ENCODE peak calls at places on chromosome 18, in four cellular contexts. One of them, this sample, is unnamed.
A peak's percentile ranks its signal among the peaks of the same experiment; 100 is the strongest.

GRCh38 chr18:12990128-12990485 is 1.1 kb upstream of the CEP192 start:
- DNase-seq in H54: no peak
- DNase-seq in HTR-8/SVneo: no peak
- DNase-seq in H7: no peak
- DNase-seq in this sample: no peak

GRCh38 chr18:72697706-72698105 is 153.6 kb upstream of the CBLN2 start:
- DNase-seq in H54: no peak
- DNase-seq in HTR-8/SVneo: no peak
- DNase-seq in H7: no peak
- DNase-seq in this sample: no peak

GRCh38 chr18:33844232-33844631 is 266.2 kb downstream of the ASXL3 start:
- DNase-seq in H54: no peak
- DNase-seq in HTR-8/SVneo: no peak
- DNase-seq in H7: no peak
- DNase-seq in this sample: no peak

GRCh38 chr18:79442508-79443221 is 46.9 kb downstream of the NFATC1 start:
- DNase-seq in H54: no peak
- DNase-seq in HTR-8/SVneo: no peak
- DNase-seq in H7: no peak
- DNase-seq in this sample: no peak

GRCh38 chr18:45670281-45670962 is 53.6 kb upstream of the SLC14A1 start:
- DNase-seq in H54: no peak
- DNase-seq in HTR-8/SVneo: no peak
- DNase-seq in H7: no peak
- DNase-seq in this sample: peak; percentile 39

GRCh38 chr18:31606265-31606664 is 14.6 kb downstream of the TTR start:
- DNase-seq in H54: no peak
- DNase-seq in HTR-8/SVneo: no peak
- DNase-seq in H7: no peak
- DNase-seq in this sample: no peak

GRCh38 chr18:60888225-60888624 is 445.0 kb upstream of the CDH20 start:
- DNase-seq in H54: no peak
- DNase-seq in HTR-8/SVneo: no peak
- DNase-seq in H7: no peak
- DNase-seq in this sample: no peak

GRCh38 chr18:13406770-13407169 is 188.2 kb downstream of the LDLRAD4 start:
- DNase-seq in H54: no peak
- DNase-seq in HTR-8/SVneo: no peak
- DNase-seq in H7: no peak
- DNase-seq in this sample: no peak

GRCh38 chr18:21242141-21243040 is at the start of gene GREB1L:
- DNase-seq in H54: peak; percentile 61
- DNase-seq in HTR-8/SVneo: peak; percentile 57
- DNase-seq in H7: peak; percentile 90
- DNase-seq in this sample: peak; percentile 89

GRCh38 chr18:45626330-45627203 is 11.3 kb downstream of the SLC14A2 start:
- DNase-seq in H54: peak; percentile 50
- DNase-seq in HTR-8/SVneo: peak; percentile 13
- DNase-seq in H7: peak; percentile 69
- DNase-seq in this sample: peak; percentile 81

GRCh38 chr18:9914584-9915290 is 921 bp downstream of the VAPA start:
- DNase-seq in H54: peak; percentile 55
- DNase-seq in HTR-8/SVneo: no peak
- DNase-seq in H7: peak; percentile 62
- DNase-seq in this sample: peak; percentile 78

GRCh38 chr18:51278045-51278649 is 80.7 kb upstream of the MEX3C start:
- DNase-seq in H54: peak; percentile 30
- DNase-seq in HTR-8/SVneo: no peak
- DNase-seq in H7: peak; percentile 53
- DNase-seq in this sample: peak; percentile 90

GRCh38 chr18:27749189-27749588 is 427.7 kb downstream of the CDH2 start:
- DNase-seq in H54: no peak
- DNase-seq in HTR-8/SVneo: no peak
- DNase-seq in H7: no peak
- DNase-seq in this sample: no peak

GRCh38 chr18:24704921-24705620 is 244.6 kb downstream of the HRH4 start:
- DNase-seq in H54: no peak
- DNase-seq in HTR-8/SVneo: no peak
- DNase-seq in H7: no peak
- DNase-seq in this sample: no peak

GRCh38 chr18:68177807-68178702 is 536.9 kb downstream of the TMX3 start:
- DNase-seq in H54: no peak
- DNase-seq in HTR-8/SVneo: peak; percentile 38
- DNase-seq in H7: no peak
- DNase-seq in this sample: no peak

GRCh38 chr18:24567199-24567598 is 106.8 kb downstream of the HRH4 start:
- DNase-seq in H54: no peak
- DNase-seq in HTR-8/SVneo: no peak
- DNase-seq in H7: no peak
- DNase-seq in this sample: no peak

GRCh38 chr18:49588971-49589370 is 27.1 kb downstream of the LIPG start:
- DNase-seq in H54: no peak
- DNase-seq in HTR-8/SVneo: no peak
- DNase-seq in H7: no peak
- DNase-seq in this sample: no peak

GRCh38 chr18:48721308-48721707 is 182.5 kb downstream of the CTIF start:
- DNase-seq in H54: no peak
- DNase-seq in HTR-8/SVneo: no peak
- DNase-seq in H7: no peak
- DNase-seq in this sample: no peak

GRCh38 chr18:13279181-13280065 is 60.9 kb downstream of the LDLRAD4 start:
- DNase-seq in H54: no peak
- DNase-seq in HTR-8/SVneo: no peak
- DNase-seq in H7: no peak
- DNase-seq in this sample: peak; percentile 59

GRCh38 chr18:59502899-59503245 is 143.8 kb upstream of the LMAN1 start:
- DNase-seq in H54: no peak
- DNase-seq in HTR-8/SVneo: no peak
- DNase-seq in H7: no peak
- DNase-seq in this sample: no peak

GRCh38 chr18:32552421-32553030 is 81.8 kb upstream of the GAREM1 start:
- DNase-seq in H54: peak; percentile 11
- DNase-seq in HTR-8/SVneo: peak; percentile 2
- DNase-seq in H7: peak; percentile 78
- DNase-seq in this sample: peak; percentile 89

GRCh38 chr18:7927119-7927518 is 360.0 kb downstream of the PTPRM start:
- DNase-seq in H54: no peak
- DNase-seq in HTR-8/SVneo: no peak
- DNase-seq in H7: no peak
- DNase-seq in this sample: no peak

GRCh38 chr18:63224574-63224973 is 95.0 kb downstream of the BCL2 start:
- DNase-seq in H54: no peak
- DNase-seq in HTR-8/SVneo: no peak
- DNase-seq in H7: no peak
- DNase-seq in this sample: no peak

GRCh38 chr18:23822590-23823385 is 133.5 kb downstream of the LAMA3 start:
- DNase-seq in H54: no peak
- DNase-seq in HTR-8/SVneo: no peak
- DNase-seq in H7: peak; percentile 22
- DNase-seq in this sample: peak; percentile 64

GRCh38 chr18:985301-985700 is 80.6 kb downstream of the ADCYAP1 start:
- DNase-seq in H54: no peak
- DNase-seq in HTR-8/SVneo: no peak
- DNase-seq in H7: peak; percentile 53
- DNase-seq in this sample: peak; percentile 67

GRCh38 chr18:5518179-5518770 is 25.5 kb downstream of the EPB41L3 start:
- DNase-seq in H54: no peak
- DNase-seq in HTR-8/SVneo: no peak
- DNase-seq in H7: no peak
- DNase-seq in this sample: no peak

GRCh38 chr18:28637897-28638296 is 461.0 kb upstream of the CDH2 start:
- DNase-seq in H54: no peak
- DNase-seq in HTR-8/SVneo: no peak
- DNase-seq in H7: peak; percentile 16
- DNase-seq in this sample: peak; percentile 37

GRCh38 chr18:9323750-9324445 is 10.7 kb upstream of the TWSG1 start:
- DNase-seq in H54: no peak
- DNase-seq in HTR-8/SVneo: no peak
- DNase-seq in H7: no peak
- DNase-seq in this sample: no peak

GRCh38 chr18:38526922-38527321 is 961.3 kb upstream of the CELF4 start:
- DNase-seq in H54: no peak
- DNase-seq in HTR-8/SVneo: no peak
- DNase-seq in H7: no peak
- DNase-seq in this sample: no peak

GRCh38 chr18:64678048-64678447 is 529.2 kb upstream of the LINC00305 start:
- DNase-seq in H54: no peak
- DNase-seq in HTR-8/SVneo: no peak
- DNase-seq in H7: peak; percentile 5
- DNase-seq in this sample: peak; percentile 52

GRCh38 chr18:79611040-79611681 is 68.4 kb upstream of the CTDP1 start:
- DNase-seq in H54: peak; percentile 47
- DNase-seq in HTR-8/SVneo: peak; percentile 29
- DNase-seq in H7: no peak
- DNase-seq in this sample: peak; percentile 93

GRCh38 chr18:47777626-47778025 is 152.8 kb downstream of the SMAD2 start:
- DNase-seq in H54: no peak
- DNase-seq in HTR-8/SVneo: no peak
- DNase-seq in H7: no peak
- DNase-seq in this sample: no peak

This sample was measured in endodermal cell.